ENCODE peak calls at places on chromosomes 13 and 19, in eight cellular contexts. W, Q, I, S, T, N, V and U are unnamed samples.
A peak's percentile ranks its signal among the peaks of the same experiment; 100 is the strongest.

GRCh38 chr13:80390338-80390737 is 49.4 kb upstream of the SPRY2 start:
- DNase-seq in T (no peak), I (no peak), W (no peak), N (no peak), V (no peak), Q (no peak), S (no peak), U (no peak)

GRCh38 chr13:22372261-22372660 is 701.4 kb downstream of the FGF9 start:
- DNase-seq in N (no peak), V (no peak), T (no peak), I (no peak), W (no peak), Q (no peak), S (no peak), U (no peak)

GRCh38 chr13:27182844-27183497 is 11.4 kb upstream of the USP12 start:
- DNase-seq in N (no peak), V (peak; percentile 76), T (peak; percentile 94), Q (no peak), I (peak; percentile 72), W (peak; percentile 46), S (no peak), U (no peak)

GRCh38 chr19:49820125-49820524 is 2.0 kb downstream of the MED25 start:
- DNase-seq in Q (no peak), V (no peak), N (peak; percentile 29), S (no peak), T (no peak), I (no peak), W (no peak), U (no peak)

GRCh38 chr13:113050856-113051431 is 54.6 kb upstream of the F7 start:
- DNase-seq in N (no peak), T (no peak), S (no peak), I (no peak), V (peak; percentile 19), Q (no peak), W (no peak), U (no peak)

GRCh38 chr13:100128373-100128772 is 39.5 kb downstream of the PCCA start:
- DNase-seq in W (peak; percentile 24), I (no peak), V (no peak), T (peak; percentile 10), Q (no peak), S (peak; percentile 7), N (no peak), U (no peak)

GRCh38 chr13:46544208-46544607 is 8.8 kb upstream of the LRCH1 start:
- DNase-seq in Q (no peak), S (no peak), W (no peak), N (no peak), I (no peak), T (no peak), V (no peak), U (no peak)

GRCh38 chr13:22455036-22455435 is 725.7 kb upstream of the SGCG start:
- DNase-seq in S (no peak), T (no peak), N (no peak), W (no peak), I (no peak), V (no peak), Q (no peak), U (no peak)

GRCh38 chr19:435707-436412 is 25.0 kb downstream of the SHC2 start:
- DNase-seq in T (no peak), S (no peak), W (no peak), V (peak; percentile 15), N (peak; percentile 21), I (no peak), Q (no peak), U (no peak)